ENCODE peak calls at places on chromosomes 7 and 10, in five cellular contexts. V is HepG2; F is germinal center; Q is HS-27A; N is stimulated activated CD4-positive, alpha-beta T cell treated with anti-CD3 and anti-CD28 coated beads, Interleukin-4, amount 100 ng/mL, for 48 hours. H is an unnamed sample.

GRCh38 chr10:11035318-11035920 is 17.7 kb downstream of the CELF2 start:
- DNase-seq in V (no peak), F (no peak), Q (peak), N (no peak), H (no peak)

GRCh38 chr7:155375337-155376277 is 77.9 kb downstream of the INSIG1 start:
- DNase-seq in V (no peak), F (no peak), Q (no peak), N (no peak), H (no peak)

GRCh38 chr10:49409755-49410154 is 13.9 kb upstream of the DRGX start:
- DNase-seq in V (no peak), F (no peak), Q (no peak), N (no peak), H (no peak)

GRCh38 chr7:32158076-32158475 is 87.9 kb upstream of the PDE1C start:
- DNase-seq in V (no peak), F (no peak), Q (no peak), N (no peak), H (no peak)

GRCh38 chr7:44608916-44609648 is 2.7 kb downstream of the OGDH start:
- DNase-seq in V (no peak), F (no peak), Q (peak), N (no peak), H (no peak)

GRCh38 chr7:25303380-25304321 is 75.4 kb upstream of the NPVF start:
- DNase-seq in V (no peak), F (no peak), Q (no peak), N (no peak), H (no peak)

GRCh38 chr10:7948601-7949000 is 105.9 kb upstream of the GATA3 start:
- DNase-seq in V (no peak), F (no peak), Q (no peak), N (no peak), H (no peak)

GRCh38 chr10:57716884-57717283 is 550.8 kb downstream of the IPMK start:
- DNase-seq in V (no peak), F (no peak), Q (no peak), N (no peak), H (no peak)

GRCh38 chr10:78921906-78922305 is 146.9 kb upstream of the ZMIZ1 start:
- DNase-seq in V (no peak), F (no peak), Q (no peak), N (no peak), H (no peak)

GRCh38 chr7:69967699-69968450 is 369.6 kb downstream of the AUTS2 start:
- DNase-seq in V (no peak), F (no peak), Q (no peak), N (no peak), H (no peak)

GRCh38 chr10:45000764-45001381 is at the start of gene ZNF22:
- DNase-seq in V (no peak), F (peak), Q (peak), N (peak), H (peak)

GRCh38 chr10:13390604-13391522 is 42.8 kb upstream of the SEPHS1 start:
- DNase-seq in V (no peak), F (no peak), Q (no peak), N (no peak), H (no peak)

GRCh38 chr10:3242251-3242650 is 69.7 kb upstream of the PITRM1 start:
- DNase-seq in V (no peak), F (no peak), Q (no peak), N (no peak), H (no peak)

GRCh38 chr7:143384741-143385631 is 3.8 kb downstream of the ZYX start:
- DNase-seq in V (no peak), F (no peak), Q (no peak), N (no peak), H (no peak)